ENCODE peak calls at places on chromosomes 2 and 18, in six cellular contexts. S is choroid plexus epithelial cell, T is left ventricle myocardium inferior, X is cardiac fibroblast, W is IMR-90, Q is OCI-LY7. V is an unnamed sample.
A peak's percentile ranks its signal among the peaks of the same experiment; 100 is the strongest.

GRCh38 chr2:141058552-141058951 is 1072.3 kb downstream of the LRP1B start:
- DNase-seq in S (no peak), T (no peak), X (no peak), W (no peak), Q (no peak), V (no peak)

GRCh38 chr2:105797298-105797819 is 52.6 kb downstream of the NCK2 start:
- DNase-seq in S (peak; percentile 60), T (no peak), X (peak; percentile 67), W (peak; percentile 48), Q (peak; percentile 84), V (peak; percentile 86)

GRCh38 chr18:68623342-68623741 is 91.6 kb downstream of the TMX3 start:
- DNase-seq in S (peak; percentile 91), T (no peak), X (peak; percentile 86), W (peak; percentile 84), Q (peak; percentile 16), V (no peak)

GRCh38 chr2:122683018-122683417 is 927.6 kb downstream of the TSN start:
- DNase-seq in S (no peak), T (no peak), X (peak; percentile 11), W (no peak), Q (no peak), V (no peak)

GRCh38 chr2:226813148-226813701 is 13.6 kb upstream of the IRS1 start:
- DNase-seq in S (peak; percentile 66), T (no peak), X (peak; percentile 43), W (no peak), Q (peak; percentile 60), V (no peak)

GRCh38 chr2:213691351-213691750 is 407.1 kb downstream of the SPAG16 start:
- DNase-seq in S (no peak), T (no peak), X (no peak), W (no peak), Q (no peak), V (no peak)

GRCh38 chr2:219002395-219003266 is 9.4 kb upstream of the CRYBA2 start:
- DNase-seq in S (peak; percentile 21), T (no peak), X (peak; percentile 19), W (no peak), Q (no peak), V (no peak)

GRCh38 chr2:204108874-204109295 is 172.3 kb downstream of the ICOS start:
- DNase-seq in S (no peak), T (no peak), X (no peak), W (no peak), Q (no peak), V (no peak)

DNA sequence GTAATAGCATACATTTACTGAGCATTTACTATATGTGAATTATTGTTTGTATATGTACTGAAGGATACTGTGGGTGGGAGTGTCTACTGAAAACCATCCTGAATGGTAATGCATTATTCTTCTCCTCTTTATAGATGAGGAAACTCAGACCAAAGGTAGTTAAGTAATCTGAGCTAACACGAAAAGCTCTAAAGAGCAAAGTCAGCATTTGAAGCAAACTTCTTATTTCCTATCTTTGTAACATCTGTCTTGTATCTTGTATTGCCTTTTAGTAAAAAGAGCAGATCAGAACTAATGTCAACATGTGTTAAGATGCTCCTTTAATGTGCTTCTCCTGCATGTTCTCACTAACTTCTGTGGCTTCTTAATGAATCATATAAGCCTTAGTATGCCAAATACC is 382.8 kb upstream of the NXPH2 start:
- DNase-seq in S (no peak), T (no peak), X (no peak), W (no peak), Q (no peak), V (no peak)
- TF ChIP-seq CTCF in S (no peak), T (no peak), X (no peak), W (no peak), Q (no peak), V (no peak)

GRCh38 chr2:71166812-71167211 is 36.4 kb downstream of the MPHOSPH10 start:
- DNase-seq in S (no peak), T (no peak), X (peak; percentile 23), W (no peak), Q (no peak), V (no peak)
- TF ChIP-seq CTCF in S (no peak), T (no peak), X (no peak), W (no peak), Q (no peak), V (no peak)

GRCh38 chr2:61662990-61663389 is 124.8 kb upstream of the XPO1 start:
- DNase-seq in S (no peak), T (no peak), X (no peak), W (no peak), Q (no peak), V (no peak)

GRCh38 chr2:61664190-61664589 is 126.0 kb upstream of the XPO1 start:
- DNase-seq in S (no peak), T (no peak), X (no peak), W (no peak), Q (no peak), V (no peak)

GRCh38 chr2:61658841-61659780 is 121.0 kb upstream of the XPO1 start:
- DNase-seq in S (peak; percentile 68), T (no peak), X (peak; percentile 72), W (peak; percentile 61), Q (peak; percentile 80), V (no peak)

DNA sequence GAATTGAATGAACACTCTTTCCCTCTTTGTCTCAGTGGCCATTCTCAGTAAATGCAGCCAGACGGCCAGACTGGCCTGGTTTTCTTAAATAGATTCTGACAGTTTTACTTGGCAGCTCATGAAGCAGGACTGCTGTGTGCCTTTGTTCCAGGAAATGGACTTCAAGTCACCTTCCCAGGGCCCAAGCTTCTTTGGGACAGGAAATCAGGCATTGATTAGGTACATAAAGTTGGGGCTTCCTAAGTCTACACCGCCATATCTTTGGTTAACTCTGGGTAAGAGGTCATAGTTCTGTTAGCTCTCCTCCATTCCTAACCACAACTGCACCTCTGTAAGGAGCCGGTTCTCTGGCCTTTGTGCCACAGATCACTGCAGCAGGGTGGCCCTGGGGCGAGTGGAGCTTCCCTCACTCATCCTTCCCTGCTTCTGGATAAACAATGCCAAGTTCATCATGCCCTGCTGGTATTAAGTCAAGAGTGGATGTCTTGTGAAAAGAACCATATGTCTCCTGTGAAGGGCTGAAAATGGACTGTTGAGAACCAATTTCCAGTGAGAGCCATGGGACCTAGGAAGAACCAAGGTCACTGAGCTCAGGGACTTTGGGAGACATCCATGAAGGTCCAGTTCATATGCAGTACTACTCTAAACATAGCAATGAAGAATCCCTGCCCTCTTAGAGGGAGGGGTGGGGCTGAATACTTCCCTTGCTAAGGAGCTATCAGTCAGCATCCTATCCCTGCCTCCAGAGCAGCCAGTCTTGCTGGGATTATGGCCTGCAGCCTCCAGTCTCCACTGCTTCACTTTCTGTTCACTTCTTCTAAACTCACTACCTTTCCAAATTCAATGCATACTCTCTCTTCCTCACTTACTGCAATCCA is 122.6 kb upstream of the XPO1 start:
- DNase-seq in S (peak; percentile 48), T (peak; percentile 23), X (peak; percentile 15), W (no peak), Q (no peak), V (no peak)
- TF ChIP-seq CTCF in S (no peak), T (peak; percentile 44), X (no peak), W (no peak), Q (no peak), V (no peak)

DNA sequence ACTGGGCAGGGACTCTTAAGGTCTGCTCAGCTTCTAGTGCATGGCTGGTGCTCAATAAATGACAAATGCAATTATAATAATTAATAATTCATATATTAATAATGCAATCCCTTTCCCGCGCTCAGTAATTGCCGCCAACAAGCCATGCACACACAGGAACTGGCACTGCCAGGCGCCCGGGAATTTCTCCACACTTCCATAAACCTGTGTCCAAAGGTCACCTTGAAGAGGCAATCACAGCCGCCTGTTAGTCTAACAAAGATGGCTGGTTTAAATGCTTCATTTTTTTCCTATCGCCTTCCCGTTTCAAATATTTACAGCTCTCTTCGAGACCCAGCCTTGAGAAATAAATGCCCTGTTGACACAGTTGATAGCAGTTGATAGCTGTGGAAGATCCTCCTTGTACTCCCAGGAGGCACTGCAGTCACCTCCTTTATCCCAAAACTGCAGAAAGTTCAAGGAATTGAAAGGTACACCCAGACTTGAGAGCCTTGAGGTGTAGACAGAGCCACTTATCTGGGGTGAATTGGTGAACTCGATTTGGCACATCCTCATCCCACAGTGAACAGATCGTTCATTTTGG is 156.4 kb downstream of the INO80D start:
- DNase-seq in S (no peak), T (no peak), X (no peak), W (no peak), Q (no peak), V (no peak)
- TF ChIP-seq CTCF in S (no peak), T (no peak), X (no peak), W (no peak), Q (no peak), V (no peak)

DNA sequence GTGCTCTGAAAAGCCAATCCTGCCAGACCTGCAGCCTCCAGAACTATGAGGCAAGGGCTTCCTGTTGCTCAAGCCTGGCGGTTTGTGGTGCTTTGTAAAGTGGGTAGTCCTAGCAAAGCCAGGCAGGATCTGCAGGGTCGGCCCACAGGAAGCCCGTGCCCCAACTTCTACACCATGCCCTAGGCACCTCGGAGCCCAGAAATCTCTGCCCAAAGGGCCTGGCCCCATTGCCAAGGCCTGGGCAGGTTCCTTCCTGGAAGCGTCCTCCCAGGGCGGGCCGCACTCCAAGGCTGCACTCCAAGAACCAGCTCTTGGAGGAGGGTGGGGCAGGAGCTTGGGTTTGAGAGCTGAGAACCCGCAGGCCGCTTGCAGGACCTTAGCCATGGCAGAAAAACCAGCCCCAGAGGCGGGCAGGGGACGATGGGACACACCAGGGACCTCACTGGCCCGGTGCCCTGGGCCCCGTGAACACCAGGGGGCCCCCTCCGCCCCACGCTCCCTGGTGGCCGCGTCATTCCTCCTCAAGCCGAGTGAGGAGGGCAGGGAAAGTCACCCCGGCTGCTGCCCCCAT is 37.2 kb upstream of the ID2 start:
- DNase-seq in S (peak; percentile 28), T (peak; percentile 38), X (peak; percentile 5), W (no peak), Q (no peak), V (no peak)
- TF ChIP-seq CTCF in S (no peak), T (peak; percentile 69), X (no peak), W (no peak), Q (peak; percentile 32), V (no peak)

GRCh38 chr2:225693259-225693658 is 293.7 kb downstream of the NYAP2 start:
- DNase-seq in S (no peak), T (no peak), X (no peak), W (no peak), Q (no peak), V (no peak)
- TF ChIP-seq CTCF in S (no peak), T (no peak), X (no peak), W (no peak), Q (peak; percentile 27), V (no peak)

GRCh38 chr2:230864122-230864604 is 579 bp upstream of the ITM2C start:
- DNase-seq in S (no peak), T (no peak), X (no peak), W (no peak), Q (no peak), V (no peak)

GRCh38 chr2:230866704-230867561 is 2.2 kb downstream of the ITM2C start:
- DNase-seq in S (no peak), T (no peak), X (peak; percentile 19), W (peak; percentile 20), Q (peak; percentile 53), V (no peak)

GRCh38 chr2:230864605-230865323 is at the start of gene ITM2C:
- DNase-seq in S (peak; percentile 53), T (peak; percentile 67), X (peak; percentile 51), W (peak; percentile 62), Q (peak; percentile 10), V (no peak)

GRCh38 chr2:230865766-230866703 is 1.3 kb downstream of the ITM2C start:
- DNase-seq in S (peak; percentile 28), T (no peak), X (no peak), W (no peak), Q (no peak), V (no peak)

DNA sequence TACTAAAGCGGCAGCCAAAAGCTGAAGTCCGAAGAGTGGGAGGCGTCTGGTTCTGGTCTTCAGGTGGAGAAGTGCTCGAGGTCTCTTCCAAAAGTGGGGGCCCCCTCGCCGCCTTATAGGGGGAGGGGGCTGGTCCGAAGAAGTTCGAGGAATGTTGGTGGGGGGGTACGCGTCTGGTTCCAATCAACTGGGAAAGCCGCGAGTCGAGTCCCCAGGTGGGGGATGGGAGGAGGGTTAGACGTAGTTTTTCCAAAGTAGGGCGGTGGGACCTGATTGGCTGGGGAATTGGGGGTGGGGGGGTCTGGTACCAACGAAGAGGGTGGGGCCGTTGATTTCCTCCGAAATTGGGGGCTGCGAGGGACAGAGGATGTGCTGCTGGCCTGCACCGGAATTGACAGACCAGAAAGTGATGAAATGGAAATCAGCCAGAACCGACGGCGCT is 603 bp downstream of the ITM2C start:
- DNase-seq in S (no peak), T (no peak), X (no peak), W (no peak), Q (no peak), V (no peak)
- TF ChIP-seq CTCF in S (no peak), T (no peak), X (no peak), W (no peak), Q (no peak), V (no peak)